ENCODE peak calls at places on chromosomes 7 and 10, in five cellular contexts. E is AG08396, A is NCI-H2081, L is ureter, W is Calu3. C is an unnamed sample.

GRCh38 chr10:86253171-86254072 is 113.2 kb downstream of the GRID1 start:
- DNase-seq in E (no peak), A (no peak), L (peak), W (no peak), C (no peak)

GRCh38 chr7:69189406-69189805 is 408.9 kb upstream of the AUTS2 start:
- DNase-seq in E (no peak), A (no peak), L (no peak), W (no peak), C (no peak)

GRCh38 chr7:84981038-84981601 is 205.7 kb downstream of the SEMA3D start:
- DNase-seq in E (no peak), A (peak), L (no peak), W (no peak), C (no peak)

GRCh38 chr10:79378647-79379511 is 31.6 kb downstream of the PPIF start:
- DNase-seq in E (no peak), A (no peak), L (peak), W (no peak), C (no peak)

GRCh38 chr10:87724789-87725188 is 65.1 kb downstream of the PAPSS2 start:
- DNase-seq in E (no peak), A (no peak), L (no peak), W (no peak), C (no peak)

GRCh38 chr7:106059556-106059955 is 52.6 kb downstream of the SYPL1 start:
- DNase-seq in E (no peak), A (no peak), L (no peak), W (no peak), C (no peak)

GRCh38 chr10:121722665-121723064 is 124.4 kb upstream of the FGFR2 start:
- DNase-seq in E (no peak), A (no peak), L (no peak), W (no peak), C (no peak)

GRCh38 chr7:1666779-1667565 is 3.1 kb upstream of the ELFN1 start:
- DNase-seq in E (peak), A (no peak), L (peak), W (peak), C (peak)

GRCh38 chr10:46543379-46544014 is 13.0 kb downstream of the GPRIN2 start:
- DNase-seq in E (no peak), A (no peak), L (no peak), W (peak), C (no peak)

GRCh38 chr7:112981966-112982365 is 104.7 kb downstream of the GPR85 start:
- DNase-seq in E (no peak), A (no peak), L (no peak), W (no peak), C (peak)

GRCh38 chr10:101305241-101306230 is 48.4 kb upstream of the BTRC start:
- DNase-seq in E (no peak), A (no peak), L (no peak), W (no peak), C (no peak)

GRCh38 chr7:30237271-30237695 is 47.1 kb upstream of the ZNRF2 start:
- DNase-seq in E (no peak), A (peak), L (no peak), W (no peak), C (no peak)

GRCh38 chr10:90644165-90644564 is 213.7 kb downstream of the HTR7 start:
- DNase-seq in E (no peak), A (no peak), L (no peak), W (no peak), C (no peak)

GRCh38 chr7:4959356-4959755 is 369 bp upstream of the MMD2 start:
- DNase-seq in E (no peak), A (no peak), L (no peak), W (no peak), C (no peak)

GRCh38 chr10:116888380-116889055 is 39.2 kb downstream of the ENO4 start:
- DNase-seq in E (peak), A (no peak), L (peak), W (peak), C (peak)

GRCh38 chr10:123045961-123046731 is 37.3 kb downstream of the ACADSB start:
- DNase-seq in E (no peak), A (no peak), L (no peak), W (no peak), C (no peak)

GRCh38 chr7:38306136-38306535 is 32.7 kb upstream of the TARP start:
- DNase-seq in E (no peak), A (no peak), L (no peak), W (no peak), C (no peak)

GRCh38 chr10:44194435-44194834 is 190.5 kb downstream of the CXCL12 start:
- DNase-seq in E (no peak), A (no peak), L (no peak), W (no peak), C (no peak)

GRCh38 chr10:82529064-82529463 is 654.1 kb downstream of the NRG3 start:
- DNase-seq in E (no peak), A (no peak), L (no peak), W (no peak), C (no peak)

GRCh38 chr10:36493511-36493880 is 631.9 kb upstream of the ANKRD30A start:
- DNase-seq in E (peak), A (no peak), L (no peak), W (no peak), C (peak)

GRCh38 chr10:126373982-126374381 is 14.3 kb downstream of the ADAM12 start:
- DNase-seq in E (no peak), A (no peak), L (no peak), W (no peak), C (no peak)

GRCh38 chr10:52879181-52879607 is 106.6 kb upstream of the MBL2 start:
- DNase-seq in E (no peak), A (no peak), L (no peak), W (no peak), C (no peak)

GRCh38 chr7:158394936-158395335 is 192.7 kb downstream of the PTPRN2 start:
- DNase-seq in E (no peak), A (no peak), L (no peak), W (peak), C (peak)

GRCh38 chr7:95264225-95264927 is 60.0 kb downstream of the PON1 start:
- DNase-seq in E (no peak), A (no peak), L (no peak), W (no peak), C (no peak)

GRCh38 chr7:44766416-44766801 is 17.8 kb downstream of the ZMIZ2 start:
- DNase-seq in E (no peak), A (no peak), L (no peak), W (no peak), C (no peak)